ENCODE peak calls at places on chromosome 16, in eight cellular contexts. E is activated CD4-positive, alpha-beta T cell treated with anti-CD3 and anti-CD28 coated beads, Interleukin-2, amount 50 U/mL, for 24 hours; T is GM06990; P is NCI-H2029 treated with DMSO at 0.1 percent for 48 hours; O is ACHN; Q is activated T-cell treated with anti-CD3 and anti-CD28 coated beads, Interleukin-2, amount 50 U/mL, for 4 hours; K is activated effector memory CD4-positive, alpha-beta T cell treated with anti-CD3 and anti-CD28 coated beads, Interleukin-2, amount 50 U/mL, for 16 hours; V is astrocyte of the cerebellum. J is an unnamed sample.

GRCh38 chr16:78184554-78185183 is 85.2 kb downstream of the WWOX start:
- DNase-seq in T (no peak), E (no peak), Q (no peak), P (peak), K (no peak), V (peak), O (no peak), J (no peak)

GRCh38 chr16:86576591-86577313 is 1.6 kb upstream of the FOXL1 start:
- DNase-seq in E (no peak), V (no peak), P (no peak), T (no peak), K (no peak), O (no peak), Q (no peak), J (no peak)

GRCh38 chr16:86521236-86522197 is 11.2 kb downstream of the FOXF1 start:
- DNase-seq in Q (no peak), K (no peak), V (no peak), P (no peak), T (no peak), O (no peak), E (no peak), J (peak)

GRCh38 chr16:89574681-89575246 is 794 bp upstream of the CPNE7 start:
- DNase-seq in T (peak), E (no peak), K (peak), V (no peak), O (no peak), Q (peak), P (no peak), J (no peak)

GRCh38 chr16:64657316-64658011 is 464.4 kb downstream of the CDH11 start:
- DNase-seq in E (no peak), T (no peak), K (no peak), O (no peak), V (peak), P (no peak), Q (no peak), J (no peak)

GRCh38 chr16:23679274-23679985 is 741 bp downstream of the PLK1 start:
- DNase-seq in E (no peak), O (peak), V (no peak), P (no peak), T (peak), Q (no peak), K (no peak), J (no peak)

GRCh38 chr16:66357523-66357928 is 9.0 kb upstream of the CDH5 start:
- DNase-seq in E (peak), Q (peak), T (no peak), K (no peak), V (peak), P (no peak), O (peak), J (peak)

GRCh38 chr16:60741810-60742209 is 1294.4 kb downstream of the CDH8 start:
- DNase-seq in Q (no peak), E (no peak), V (no peak), P (no peak), O (no peak), K (no peak), T (no peak), J (no peak)

GRCh38 chr16:88768041-88768876 is 16.8 kb downstream of the PIEZO1 start:
- DNase-seq in Q (no peak), P (no peak), K (no peak), O (no peak), T (no peak), V (no peak), E (no peak), J (peak)

J was measured in sigmoid colon.